ENCODE peak calls at places on chromosomes 4 and X, in nine cellular contexts. C, S, M, Q, F, P, Y, V and G are unnamed samples.

GRCh38 chr4:97496298-97496873 is 646.9 kb downstream of the STPG2 start:
- DNase-seq in C (no peak), S (no peak), M (no peak), Q (no peak), F (no peak), P (no peak), Y (no peak), V (no peak), G (no peak)

GRCh38 chr4:88320780-88321373 is 36.5 kb upstream of the PPM1K start:
- DNase-seq in C (no peak), S (no peak), M (peak; percentile 38), Q (peak; percentile 15), F (no peak), P (peak; percentile 31), Y (peak; percentile 83), V (no peak), G (no peak)

GRCh38 chr4:74675673-74676279 is 118.5 kb downstream of the BTC start:
- DNase-seq in C (no peak), S (no peak), M (no peak), Q (peak; percentile 25), F (no peak), P (no peak), Y (no peak), V (no peak), G (no peak)

GRCh38 chr4:25814323-25814722 is 48.5 kb downstream of the SEL1L3 start:
- DNase-seq in C (no peak), S (no peak), M (peak; percentile 19), Q (peak; percentile 57), F (no peak), P (peak; percentile 51), Y (no peak), V (no peak), G (no peak)

GRCh38 chr4:41418444-41418843 is 119.5 kb upstream of the LIMCH1 start:
- DNase-seq in C (peak; percentile 36), S (no peak), M (peak; percentile 9), Q (peak; percentile 27), F (peak; percentile 71), P (peak; percentile 88), Y (no peak), V (peak; percentile 48), G (no peak)

GRCh38 chr4:89137231-89137630 is 25.9 kb downstream of the TIGD2 start:
- DNase-seq in C (no peak), S (no peak), M (no peak), Q (no peak), F (no peak), P (no peak), Y (no peak), V (no peak), G (no peak)

GRCh38 chrX:47200385-47201150 is 6.9 kb downstream of the UBA1 start:
- DNase-seq in C (no peak), S (no peak), M (peak; percentile 55), Q (no peak), F (no peak), P (peak; percentile 56), Y (no peak), V (no peak), G (peak; percentile 42)

GRCh38 chr4:174157106-174157607 is 126.3 kb downstream of the FBXO8 start:
- DNase-seq in C (no peak), S (no peak), M (no peak), Q (no peak), F (no peak), P (no peak), Y (no peak), V (no peak), G (peak; percentile 18)

GRCh38 chrX:78452356-78452755 is 124.9 kb upstream of the CYSLTR1 start:
- DNase-seq in C (no peak), S (no peak), M (no peak), Q (no peak), F (no peak), P (no peak), Y (no peak), V (no peak), G (no peak)

GRCh38 chrX:13719192-13719856 is 15.1 kb downstream of the TRAPPC2 start:
- DNase-seq in C (no peak), S (no peak), M (no peak), Q (no peak), F (no peak), P (no peak), Y (no peak), V (no peak), G (no peak)

GRCh38 chrX:20857746-20858145 is 516.5 kb upstream of the CNKSR2 start:
- DNase-seq in C (no peak), S (no peak), M (no peak), Q (no peak), F (peak; percentile 61), P (no peak), Y (no peak), V (no peak), G (no peak)

GRCh38 chr4:15575951-15576350 is 79.2 kb downstream of the FBXL5 start:
- DNase-seq in C (no peak), S (no peak), M (no peak), Q (no peak), F (no peak), P (no peak), Y (no peak), V (no peak), G (no peak)

GRCh38 chrX:140157611-140158010 is 192.3 kb upstream of the CXorf66 start:
- DNase-seq in C (no peak), S (no peak), M (no peak), Q (no peak), F (no peak), P (no peak), Y (no peak), V (no peak), G (no peak)

GRCh38 chrX:20418809-20419208 is 152.1 kb upstream of the RPS6KA3 start:
- DNase-seq in C (no peak), S (no peak), M (no peak), Q (no peak), F (no peak), P (no peak), Y (no peak), V (no peak), G (no peak)

GRCh38 chrX:86002076-86002896 is 45.1 kb downstream of the CHM start:
- DNase-seq in C (no peak), S (no peak), M (peak; percentile 60), Q (no peak), F (no peak), P (no peak), Y (no peak), V (peak; percentile 14), G (no peak)

GRCh38 chr4:95415346-95415771 is 133.4 kb downstream of the UNC5C start:
- DNase-seq in C (no peak), S (no peak), M (no peak), Q (no peak), F (no peak), P (no peak), Y (no peak), V (no peak), G (no peak)

GRCh38 chr4:60657802-60658201 is 542.3 kb upstream of the ADGRL3 start:
- DNase-seq in C (no peak), S (no peak), M (no peak), Q (no peak), F (no peak), P (no peak), Y (no peak), V (no peak), G (no peak)

GRCh38 chr4:150078041-150078995 is at the start of gene DCLK2:
- DNase-seq in C (peak; percentile 86), S (peak; percentile 78), M (peak; percentile 59), Q (peak; percentile 76), F (peak; percentile 94), P (peak; percentile 91), Y (no peak), V (peak; percentile 94), G (peak; percentile 85)

GRCh38 chr4:159283697-159284492 is 181.0 kb downstream of the RAPGEF2 start:
- DNase-seq in C (no peak), S (no peak), M (no peak), Q (no peak), F (no peak), P (no peak), Y (no peak), V (no peak), G (no peak)

GRCh38 chr4:99624141-99624719 is 33.4 kb downstream of the C4orf54 start:
- DNase-seq in C (peak; percentile 39), S (no peak), M (no peak), Q (no peak), F (peak; percentile 59), P (no peak), Y (no peak), V (no peak), G (no peak)

GRCh38 chr4:139454111-139454600 is at the start of gene RAB33B:
- DNase-seq in C (no peak), S (peak; percentile 95), M (no peak), Q (no peak), F (no peak), P (no peak), Y (no peak), V (no peak), G (no peak)
- TF ChIP-seq POLR2A in C (peak; percentile 93), S (no peak), M (peak; percentile 90), Q (peak; percentile 11), F (peak; percentile 90), P (no peak), Y (no peak), V (no peak), G (peak; percentile 94)

DNA sequence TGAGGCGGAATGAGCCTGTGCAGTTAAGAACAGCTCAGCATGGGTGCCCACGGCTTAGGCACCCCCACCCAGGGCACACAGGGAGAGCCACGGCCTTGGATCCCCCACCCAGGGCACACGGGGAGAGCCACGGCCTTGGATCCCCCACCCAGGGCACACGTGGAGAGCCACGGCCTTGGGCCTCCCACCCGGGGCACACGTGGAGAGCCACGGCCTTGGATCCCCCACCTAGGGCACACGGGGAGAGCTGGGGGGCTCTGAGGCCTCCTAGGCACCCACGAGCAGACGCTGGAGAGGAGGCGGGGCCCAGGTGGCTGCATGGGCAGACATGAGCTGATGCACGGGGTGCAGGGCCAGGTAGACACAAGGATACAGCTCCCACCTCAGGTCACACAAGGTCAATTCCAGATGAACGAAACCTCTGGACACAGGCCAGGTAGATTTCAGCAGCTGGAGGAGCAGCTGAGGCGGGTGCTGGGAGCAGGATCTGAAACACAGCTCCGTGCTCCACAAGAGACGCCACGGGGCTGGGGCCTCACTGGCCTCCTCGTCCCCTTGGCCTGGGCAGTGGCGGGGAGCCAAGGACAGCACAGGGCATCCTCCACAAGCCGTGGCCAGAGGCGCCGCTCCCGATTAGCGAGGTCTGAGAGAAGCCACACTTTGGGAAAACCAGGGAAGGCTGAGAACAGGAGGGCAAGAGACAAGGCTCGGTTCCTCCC is 30.8 kb downstream of the GAK start:
- DNase-seq in C (no peak), S (no peak), M (no peak), Q (peak; percentile 37), F (no peak), P (peak; percentile 45), Y (no peak), V (peak; percentile 72), G (no peak)
- H3K36me3 ChIP-seq in C (no peaks in the 10 kb centered on the region), S (peaks cover 59% of the 10 kb centered on the region), M (peaks cover 23% of the 10 kb centered on the region), Q (no peaks in the 10 kb centered on the region), F (peaks cover 55% of the 10 kb centered on the region), P (no peaks in the 10 kb centered on the region), Y (peaks cover 43% of the 10 kb centered on the region), V (peaks cover 16% of the 10 kb centered on the region), G (no peaks in the 10 kb centered on the region)

GRCh38 chrX:132227383-132228112 is 8.3 kb upstream of the RAP2C start:
- DNase-seq in C (no peak), S (peak; percentile 64), M (no peak), Q (no peak), F (no peak), P (no peak), Y (no peak), V (no peak), G (no peak)
- H3K27ac ChIP-seq in C (no peak overlapping the region), S (no peak overlapping the region), M (no peak overlapping the region), Q (no peak overlapping the region), F (no peak overlapping the region), P (no peak overlapping the region), Y (no peak overlapping the region), V (no peak overlapping the region), G (no peak overlapping the region)

GRCh38 chr4:157290622-157291021 is 70.1 kb downstream of the GRIA2 start:
- DNase-seq in C (no peak), S (no peak), M (no peak), Q (no peak), F (no peak), P (no peak), Y (no peak), V (no peak), G (no peak)
- TF ChIP-seq POLR2A in C (no peak), S (no peak), M (no peak), Q (no peak), F (no peak), P (no peak), Y (no peak), V (no peak), G (no peak)